ENCODE peak calls at places on chromosomes 7 and 10, in six cellular contexts. L, D, B, T, W and X are unnamed samples.

GRCh38 chr10:111821876-111822275 is 361.7 kb downstream of the GPAM start:
- DNase-seq in T (no peak), D (peak), B (no peak), L (no peak), W (no peak), X (no peak)

GRCh38 chr7:151078233-151079040 is 2.2 kb downstream of the FASTK start:
- DNase-seq in B (no peak), L (no peak), D (no peak), W (no peak), T (no peak), X (no peak)

GRCh38 chr7:17044396-17044795 is 162.6 kb upstream of the AGR3 start:
- DNase-seq in B (no peak), D (no peak), L (no peak), W (no peak), T (no peak), X (no peak)

GRCh38 chr7:105713488-105714465 is 132.5 kb upstream of the EFCAB10 start:
- DNase-seq in D (no peak), L (no peak), B (no peak), W (no peak), T (no peak), X (no peak)

GRCh38 chr7:73941836-73942551 is 81.0 kb downstream of the TMEM270 start:
- DNase-seq in W (no peak), B (peak), D (no peak), L (no peak), T (no peak), X (no peak)

GRCh38 chr10:25701651-25702050 is 232.4 kb upstream of the MYO3A start:
- DNase-seq in B (no peak), T (no peak), D (peak), W (no peak), L (no peak), X (peak)

GRCh38 chr7:129076886-129077285 is 22.0 kb upstream of the TNPO3 start:
- DNase-seq in B (no peak), D (no peak), W (no peak), L (no peak), T (no peak), X (no peak)

GRCh38 chr10:102814873-102815661 is 22.1 kb downstream of the CYP17A1 start:
- DNase-seq in D (no peak), B (no peak), L (no peak), T (no peak), W (no peak), X (peak)

GRCh38 chr7:65746398-65746669 is 126.5 kb upstream of the VKORC1L1 start:
- DNase-seq in D (no peak), B (peak), T (no peak), L (no peak), W (no peak), X (no peak)

GRCh38 chr7:1243964-1244416 is 11.3 kb downstream of the UNCX start:
- DNase-seq in D (no peak), B (no peak), W (no peak), L (no peak), T (no peak), X (no peak)

GRCh38 chr7:102412548-102412947 is 16.4 kb downstream of the PRKRIP1 start:
- DNase-seq in W (no peak), L (peak), D (peak), B (no peak), T (peak), X (peak)

GRCh38 chr10:122254831-122255230 is 16.3 kb upstream of the BTBD16 start:
- DNase-seq in D (no peak), L (no peak), T (no peak), W (no peak), B (no peak), X (no peak)

GRCh38 chr10:4656576-4657194 is 169.3 kb upstream of the AKR1E2 start:
- DNase-seq in T (peak), L (peak), D (no peak), B (no peak), W (no peak), X (peak)

GRCh38 chr7:63067897-63068585 is 930.6 kb upstream of the ZNF722 start:
- DNase-seq in L (no peak), B (no peak), W (no peak), D (no peak), T (peak), X (no peak)

GRCh38 chr10:79429751-79430150 is 15.7 kb downstream of the ZCCHC24 start:
- DNase-seq in D (no peak), W (no peak), T (no peak), B (no peak), L (no peak), X (no peak)

GRCh38 chr10:89952314-89952713 is 250.9 kb downstream of the KIF20B start:
- DNase-seq in L (no peak), T (no peak), B (no peak), D (no peak), W (no peak), X (peak)

GRCh38 chr10:133258818-133259602 is 17.7 kb downstream of the ADAM8 start:
- DNase-seq in B (peak), W (peak), D (peak), L (no peak), T (peak), X (no peak)

GRCh38 chr10:6128087-6128486 is 39.3 kb downstream of the RBM17 start:
- DNase-seq in D (no peak), W (no peak), B (no peak), L (no peak), T (no peak), X (no peak)

GRCh38 chr7:107201795-107202450 is 33.1 kb downstream of the HBP1 start:
- DNase-seq in T (peak), B (no peak), D (peak), W (no peak), L (peak), X (peak)

GRCh38 chr7:55546826-55547225 is 25.5 kb downstream of the VOPP1 start:
- DNase-seq in D (peak), T (no peak), W (no peak), L (no peak), B (peak), X (no peak)

GRCh38 chr7:101911011-101911799 is 93.8 kb downstream of the CUX1 start:
- DNase-seq in B (no peak), T (no peak), W (no peak), L (no peak), D (no peak), X (no peak)

GRCh38 chr10:109919224-109919623 is 4.1 kb downstream of the XPNPEP1 start:
- DNase-seq in D (no peak), W (no peak), B (no peak), T (no peak), L (no peak), X (no peak)

GRCh38 chr10:131431978-131432690 is 120.6 kb upstream of the TCERG1L start:
- DNase-seq in W (no peak), B (no peak), D (no peak), L (no peak), T (no peak), X (no peak)

GRCh38 chr10:124686707-124687376 is 57.3 kb downstream of the FAM53B start:
- DNase-seq in L (no peak), D (peak), W (no peak), B (no peak), T (no peak), X (no peak)

GRCh38 chr7:50349963-50350944 is 45.7 kb downstream of the IKZF1 start:
- DNase-seq in B (no peak), D (no peak), T (no peak), L (no peak), W (no peak), X (no peak)

GRCh38 chr10:116787018-116787674 is 44.8 kb upstream of the HSPA12A start:
- DNase-seq in T (no peak), D (no peak), W (no peak), B (no peak), L (no peak), X (peak)

GRCh38 chr7:123571684-123572083 is 14.1 kb upstream of the NDUFA5 start:
- DNase-seq in W (no peak), B (no peak), D (no peak), T (no peak), L (no peak), X (no peak)

GRCh38 chr10:78215645-78216044 is 182.0 kb downstream of the RPS24 start:
- DNase-seq in T (no peak), D (peak), W (no peak), B (no peak), L (no peak), X (no peak)

GRCh38 chr10:88687853-88688467 is 18.1 kb upstream of the LIPK start:
- DNase-seq in B (no peak), L (peak), D (no peak), T (peak), W (no peak), X (no peak)

GRCh38 chr10:48522011-48522765 is 82.7 kb downstream of the ARHGAP22 start:
- DNase-seq in T (no peak), W (no peak), D (no peak), B (no peak), L (no peak), X (no peak)

GRCh38 chr7:157471259-157472125 is 134.7 kb downstream of the DNAJB6 start:
- DNase-seq in T (no peak), L (no peak), D (peak), B (no peak), W (no peak), X (no peak)

GRCh38 chr7:157469181-157470016 is 132.6 kb downstream of the DNAJB6 start:
- DNase-seq in L (no peak), W (no peak), B (no peak), T (no peak), D (no peak), X (no peak)

GRCh38 chr7:157470017-157470322 is 133.2 kb downstream of the DNAJB6 start:
- DNase-seq in D (no peak), W (no peak), L (no peak), T (no peak), B (no peak), X (no peak)

GRCh38 chr7:157472311-157473050 is 135.7 kb downstream of the DNAJB6 start:
- DNase-seq in W (no peak), B (no peak), D (no peak), L (no peak), T (no peak), X (no peak)

GRCh38 chr7:157470699-157471098 is 133.9 kb downstream of the DNAJB6 start:
- DNase-seq in W (no peak), L (no peak), T (no peak), B (no peak), D (no peak), X (no peak)
- TF ChIP-seq CTCF in W (no peak), L (no peak), T (no peak), B (no peak), D (no peak), X (no peak)

DNA sequence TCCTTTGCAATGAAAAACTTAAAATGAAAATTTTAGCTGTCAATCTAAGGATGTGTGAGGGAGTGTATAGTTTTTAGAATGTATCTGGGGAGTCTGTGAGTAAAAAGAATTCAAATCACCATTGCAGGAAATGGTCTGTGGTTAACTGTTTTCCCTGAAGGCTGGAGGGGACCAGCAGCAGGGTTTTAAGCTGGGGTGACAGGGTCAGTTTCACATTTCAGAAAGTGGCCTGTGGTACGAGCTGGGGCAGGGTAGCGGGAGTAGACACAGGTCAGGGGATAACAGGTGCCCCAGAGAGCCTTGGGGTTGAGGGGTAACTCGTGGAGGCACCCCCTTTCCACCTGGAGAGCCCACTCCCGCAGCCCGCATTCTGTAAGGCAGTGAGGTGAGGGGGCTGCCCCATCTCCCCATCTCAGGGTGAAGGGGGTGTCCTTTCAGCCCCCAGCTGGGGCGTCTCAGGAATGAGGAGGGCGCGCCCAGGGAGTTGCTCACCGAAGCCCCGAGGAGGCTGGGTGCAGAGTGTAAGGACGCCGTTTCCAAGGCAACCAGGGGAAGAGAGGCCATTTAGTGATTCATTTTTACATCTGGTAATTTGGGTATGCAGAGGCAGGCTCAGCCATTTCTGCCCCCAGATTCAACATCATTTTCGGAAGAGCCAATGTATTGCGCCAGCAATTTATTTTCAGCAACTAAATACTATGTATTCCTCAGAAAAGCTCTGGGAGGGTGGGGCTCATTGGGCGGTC is 168.9 kb downstream of the SLIT1 start:
- DNase-seq in B (no peak), L (peak), D (peak), W (no peak), T (peak), X (no peak)
- TF ChIP-seq CTCF in B (no peak), L (no peak), D (no peak), W (no peak), T (no peak), X (no peak)

GRCh38 chr10:123380491-123381085 is 226.4 kb downstream of the BUB3 start:
- DNase-seq in T (no peak), B (no peak), L (no peak), W (no peak), D (no peak), X (no peak)
- TF ChIP-seq CTCF in T (no peak), B (peak), L (peak), W (peak), D (peak), X (no peak)

GRCh38 chr10:127972958-127973357 is 66.1 kb downstream of the PTPRE start:
- DNase-seq in D (no peak), L (no peak), B (no peak), W (no peak), T (no peak), X (no peak)

GRCh38 chr10:127974911-127975310 is 68.0 kb downstream of the PTPRE start:
- DNase-seq in T (no peak), W (no peak), L (no peak), B (no peak), D (no peak), X (no peak)

GRCh38 chr10:127976286-127976685 is 69.4 kb downstream of the PTPRE start:
- DNase-seq in L (no peak), T (no peak), D (no peak), B (no peak), W (no peak), X (no peak)

GRCh38 chr10:127971973-127972615 is 65.2 kb downstream of the PTPRE start:
- DNase-seq in W (no peak), T (no peak), L (no peak), B (no peak), D (no peak), X (no peak)

GRCh38 chr10:127973810-127974311 is 67.0 kb downstream of the PTPRE start:
- DNase-seq in T (no peak), B (no peak), D (no peak), L (no peak), W (no peak), X (no peak)
- TF ChIP-seq CTCF in T (no peak), B (peak), D (peak), L (peak), W (no peak), X (no peak)

GRCh38 chr7:87330942-87331341 is 14.5 kb upstream of the CROT start:
- DNase-seq in D (no peak), W (no peak), B (no peak), L (peak), T (no peak), X (no peak)

GRCh38 chr7:87328281-87328680 is 17.2 kb upstream of the CROT start:
- DNase-seq in W (no peak), L (peak), D (no peak), T (no peak), B (no peak), X (no peak)

GRCh38 chr7:87331687-87332256 is 13.7 kb upstream of the CROT start:
- DNase-seq in L (no peak), D (no peak), T (no peak), W (no peak), B (no peak), X (no peak)

GRCh38 chr7:87330316-87330715 is 15.1 kb upstream of the CROT start:
- DNase-seq in L (no peak), B (no peak), D (no peak), W (no peak), T (no peak), X (no peak)

DNA sequence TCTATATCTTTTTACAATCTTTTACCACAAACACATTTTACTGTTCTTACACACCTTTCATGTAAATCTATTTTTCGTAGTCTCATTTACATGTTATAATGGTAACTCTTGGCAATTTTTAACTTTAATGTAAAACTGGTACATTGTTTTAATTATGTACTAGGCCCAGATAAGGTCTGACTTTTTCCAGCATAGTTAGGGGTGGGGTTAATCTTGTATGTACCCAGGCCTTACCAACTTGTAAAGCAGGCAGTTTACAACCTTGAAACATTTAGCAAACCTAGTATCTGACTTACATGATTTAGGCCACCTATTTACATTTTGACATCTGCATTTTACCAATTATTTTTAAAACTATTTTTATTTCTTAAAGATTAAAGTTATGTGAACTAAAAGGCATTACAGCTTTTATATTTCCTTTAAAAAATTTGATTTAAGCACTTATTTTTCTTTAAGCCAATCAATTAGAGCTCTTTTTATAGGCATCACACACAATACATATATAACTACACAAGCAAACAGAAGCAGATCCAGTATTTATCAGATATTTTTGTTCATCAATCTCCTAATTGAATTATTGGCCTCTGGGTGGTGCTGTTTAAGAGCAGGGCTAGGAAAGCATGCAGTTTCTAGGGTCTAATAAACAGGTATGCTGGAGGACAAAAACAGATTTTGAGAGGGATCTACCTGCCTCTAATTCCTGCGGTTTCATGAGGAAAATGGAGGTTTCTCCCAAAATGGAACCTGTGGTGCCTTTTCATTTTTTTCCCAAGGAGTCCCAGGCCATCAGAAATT is 19.7 kb upstream of the CROT start:
- DNase-seq in B (no peak), L (no peak), D (no peak), T (no peak), W (no peak), X (no peak)
- TF ChIP-seq CTCF in B (peak), L (peak), D (no peak), T (no peak), W (peak), X (no peak)

DNA sequence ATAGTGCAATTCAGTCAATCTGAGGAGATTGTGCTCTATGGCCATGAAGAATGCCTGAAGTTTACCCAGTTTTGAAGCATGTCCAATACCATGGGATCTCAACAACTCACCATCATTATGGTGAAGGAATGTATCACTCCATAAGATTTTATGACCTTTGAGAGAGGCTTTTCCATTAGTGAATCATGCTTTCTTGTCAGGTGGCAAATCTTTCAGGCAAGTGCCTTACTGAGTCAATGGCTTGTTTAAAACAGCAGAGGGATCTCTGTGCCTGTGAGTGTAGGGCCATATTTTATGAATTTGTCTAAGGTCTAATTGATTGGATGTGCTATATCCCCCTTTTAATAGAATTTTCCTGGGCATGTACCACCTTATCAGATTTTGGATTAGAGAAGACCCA is 131.5 kb downstream of the CCDC7 start:
- DNase-seq in W (no peak), B (peak), D (no peak), L (no peak), T (no peak), X (no peak)
- TF ChIP-seq CTCF in W (no peak), B (peak), D (no peak), L (no peak), T (no peak), X (no peak)